ENCODE peak calls at places on chromosomes 3 and 15, in ten cellular contexts. A is coronary artery, P is upper lobe of left lung, H is tibial nerve, T is lower lobe of right lung, I is fibroblast of lung, M is HL-60, X is A549, Z is HCT116, W is right atrium auricular region. S is an unnamed sample.

GRCh38 chr3:102180291-102180931 is 254.4 kb upstream of the ZPLD1 start:
- DNase-seq in Z (no peak), M (no peak), I (peak; percentile 94), X (peak; percentile 81), P (no peak), W (no peak), A (no peak), H (no peak), T (no peak), S (peak; percentile 94)

GRCh38 chr3:106850429-106850828 is 526.8 kb upstream of the CCDC54 start:
- DNase-seq in A (no peak), H (no peak), W (no peak), X (no peak), T (no peak), Z (no peak), I (peak; percentile 81), P (no peak), M (no peak), S (peak; percentile 33)

GRCh38 chr3:137771401-137772230 is 7.5 kb downstream of the SOX14 start:
- DNase-seq in P (no peak), M (no peak), Z (no peak), W (no peak), A (no peak), T (no peak), X (no peak), I (no peak), H (no peak), S (no peak)

GRCh38 chr15:99424978-99425665 is 140.7 kb upstream of the MEF2A start:
- DNase-seq in I (peak; percentile 87), X (no peak), Z (no peak), W (peak; percentile 77), P (peak; percentile 61), H (peak; percentile 20), T (no peak), A (peak; percentile 84), M (no peak), S (peak; percentile 46)

GRCh38 chr15:80171787-80172186 is 19.0 kb downstream of the FAH start:
- DNase-seq in A (no peak), X (no peak), I (no peak), W (no peak), H (no peak), T (no peak), Z (no peak), P (no peak), M (no peak), S (no peak)

GRCh38 chr15:38696790-38697495 is 132.3 kb upstream of the RASGRP1 start:
- DNase-seq in A (no peak), P (no peak), X (no peak), Z (no peak), I (no peak), M (no peak), H (no peak), W (no peak), T (no peak), S (no peak)

GRCh38 chr3:133466531-133467386 is 66.9 kb downstream of the BFSP2 start:
- DNase-seq in P (no peak), T (no peak), Z (no peak), A (no peak), I (no peak), X (no peak), W (no peak), H (no peak), M (no peak), S (no peak)

GRCh38 chr15:63726491-63726890 is 107.3 kb downstream of the HERC1 start:
- DNase-seq in W (no peak), I (peak; percentile 77), T (no peak), M (no peak), H (no peak), P (no peak), Z (no peak), X (no peak), A (no peak), S (no peak)

GRCh38 chr15:58606577-58607080 is 142.9 kb downstream of the ADAM10 start:
- DNase-seq in P (no peak), Z (no peak), T (no peak), H (no peak), A (no peak), X (no peak), W (no peak), M (no peak), I (no peak), S (no peak)

GRCh38 chr3:124107491-124107890 is 115.6 kb upstream of the ROPN1 start:
- DNase-seq in P (no peak), T (no peak), A (no peak), Z (no peak), I (peak; percentile 68), W (no peak), X (no peak), M (no peak), H (no peak), S (no peak)

GRCh38 chr3:109005443-109005842 is 51.8 kb upstream of the GUCA1C start:
- DNase-seq in Z (no peak), I (no peak), W (no peak), M (no peak), P (no peak), H (no peak), T (no peak), A (no peak), X (no peak), S (no peak)

GRCh38 chr3:110900583-110900982 is 171.0 kb upstream of the NECTIN3 start:
- DNase-seq in I (peak; percentile 36), T (no peak), M (no peak), W (no peak), X (no peak), Z (no peak), P (no peak), H (no peak), A (no peak), S (no peak)

GRCh38 chr3:53342353-53342752 is 5.0 kb downstream of the DCP1A start:
- DNase-seq in T (no peak), A (no peak), X (peak; percentile 25), P (no peak), H (no peak), Z (no peak), W (no peak), I (peak; percentile 47), M (no peak), S (no peak)

GRCh38 chr3:4340411-4341335 is 37.5 kb downstream of the SETMAR start:
- DNase-seq in T (no peak), H (no peak), W (no peak), Z (no peak), P (no peak), I (no peak), M (no peak), X (no peak), A (no peak), S (no peak)

DNA sequence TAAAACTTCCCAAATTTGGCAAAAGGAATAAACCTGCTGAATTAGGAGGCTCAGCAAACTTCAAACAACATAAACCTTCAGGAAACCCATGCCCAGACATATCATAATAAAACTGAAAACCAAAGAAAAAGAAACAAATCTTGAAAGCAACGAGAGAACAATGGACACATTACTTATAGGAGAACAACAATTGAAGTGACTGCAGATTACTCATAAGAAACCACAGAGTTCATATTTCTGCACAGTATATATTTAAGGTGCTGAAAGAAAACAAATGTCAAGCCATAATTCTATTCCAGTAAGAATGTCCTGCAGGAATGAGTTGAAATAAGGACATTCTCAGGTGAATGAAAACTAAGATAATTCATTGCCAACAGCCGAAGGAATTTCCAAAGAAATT is 80.8 kb upstream of the PROK2 start:
- DNase-seq in H (no peak), W (no peak), A (no peak), I (no peak), M (no peak), Z (no peak), P (no peak), X (no peak), T (no peak), S (no peak)
- TF ChIP-seq CTCF in H (no peak), W (no peak), A (no peak), I (no peak), M (no peak), Z (no peak), P (no peak), X (no peak), T (no peak), S (no peak)

DNA sequence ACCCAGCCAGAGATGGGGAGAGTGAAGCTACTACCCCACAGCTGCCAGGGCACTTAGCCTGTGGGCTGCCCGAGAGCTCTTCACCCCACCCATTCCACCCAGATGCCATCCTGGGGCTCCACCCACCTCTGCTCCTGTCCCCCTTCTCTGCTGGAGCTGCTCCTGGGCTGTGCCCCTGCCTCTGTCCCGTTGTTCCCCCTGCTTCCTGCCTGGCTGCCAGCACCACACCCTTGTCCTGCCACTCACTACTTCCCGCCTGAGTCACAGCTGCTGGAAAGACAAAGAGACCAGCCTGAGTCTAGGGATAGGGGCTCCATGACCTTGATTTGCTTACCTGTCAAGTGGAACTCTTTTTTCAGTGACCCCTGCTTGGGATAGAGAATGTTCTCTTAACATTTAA is 12.4 kb downstream of the GNAI2 start:
- DNase-seq in I (peak; percentile 39), Z (no peak), P (peak; percentile 74), A (no peak), X (no peak), W (peak; percentile 87), M (no peak), H (no peak), T (no peak), S (no peak)
- H3K27ac ChIP-seq in I (peak overlapping the region; percentile 34), Z (peak overlapping the region; percentile 86), P (peak overlapping the region; percentile 94), A (peak overlapping the region; percentile 91), X (peak overlapping the region; percentile 82), W (peak overlapping the region; percentile 88), M (no peak overlapping the region), H (peak overlapping the region; percentile 96), T (peak overlapping the region; percentile 96), S (no peak overlapping the region)

DNA sequence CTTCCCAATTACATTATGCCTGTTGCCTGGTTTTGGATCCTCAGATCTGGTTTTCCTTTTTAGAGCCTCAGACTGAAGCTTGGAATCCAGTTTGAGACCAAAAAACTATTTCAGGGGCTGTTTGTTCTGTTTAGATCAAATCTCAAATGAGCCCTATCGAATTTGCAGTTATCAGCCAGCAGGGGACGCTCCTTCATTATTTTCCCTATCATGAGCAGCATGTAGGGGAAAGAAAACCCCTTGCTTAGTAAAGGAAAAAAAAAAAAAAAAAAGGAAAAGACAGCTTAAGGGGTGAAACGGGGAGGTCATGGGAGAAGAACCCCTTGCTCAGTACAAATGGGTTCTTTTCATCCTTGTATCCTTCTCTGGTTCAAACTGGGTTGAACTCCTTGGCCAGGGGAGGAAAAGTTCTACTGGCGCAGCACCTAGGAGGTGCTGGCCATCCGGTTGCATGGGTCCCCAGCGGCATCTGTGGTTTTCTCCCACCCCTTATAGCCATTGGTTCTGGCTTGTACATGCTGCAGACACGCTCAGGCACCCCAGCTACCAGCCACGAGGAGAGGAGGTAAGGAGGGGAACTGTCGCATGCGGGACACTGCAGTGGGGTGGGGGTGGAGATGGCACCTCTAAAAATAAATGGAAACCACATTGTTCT is 1375.1 kb upstream of the ALCAM start:
- DNase-seq in P (no peak), M (no peak), I (peak; percentile 11), Z (peak; percentile 18), T (no peak), X (peak; percentile 14), W (no peak), A (no peak), H (no peak), S (peak; percentile 34)
- TF ChIP-seq CTCF in P (no peak), M (peak; percentile 50), I (peak; percentile 37), Z (peak; percentile 68), T (peak; percentile 6), X (peak; percentile 16), W (no peak), A (no peak), H (no peak), S (peak; percentile 4)

DNA sequence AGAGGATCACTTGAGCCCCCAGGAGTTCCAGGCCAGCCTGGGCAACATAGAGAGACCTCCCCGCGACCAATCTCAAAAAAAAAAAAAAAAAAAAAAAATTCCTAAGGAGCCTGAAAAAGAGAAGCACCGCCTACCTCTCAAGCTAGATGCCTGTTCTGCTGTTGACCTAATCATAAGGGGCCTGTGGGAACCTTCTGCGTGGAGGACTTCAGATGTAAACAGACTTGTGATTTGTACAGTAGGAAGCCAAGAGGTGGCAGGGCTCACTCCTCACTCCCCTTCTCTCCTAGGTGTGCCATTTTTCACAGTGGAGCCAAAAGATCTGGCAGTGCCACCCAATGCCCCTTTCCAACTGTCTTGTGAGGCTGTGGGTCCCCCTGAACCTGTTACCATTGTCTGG is 3.2 kb downstream of the TYRO3 start:
- DNase-seq in M (no peak), A (no peak), W (no peak), X (no peak), T (no peak), H (no peak), Z (no peak), P (peak; percentile 30), I (no peak), S (peak; percentile 21)
- H3K27ac ChIP-seq in M (no peak overlapping the region), A (no peak overlapping the region), W (no peak overlapping the region), X (no peak overlapping the region), T (no peak overlapping the region), H (peak overlapping the region; percentile 88), Z (no peak overlapping the region), P (no peak overlapping the region), I (no peak overlapping the region), S (no peak overlapping the region)

S was measured in cardiac muscle cell.